ENCODE peak calls at places on chromosomes 4 and X, in seven cellular contexts. X, Y, S, M, N, Z and P are unnamed samples.
A peak's percentile ranks its signal among the peaks of the same experiment; 100 is the strongest.

GRCh38 chrX:9286234-9286633 is 178.6 kb upstream of the TBL1X start:
- DNase-seq in X (no peak), Y (no peak), S (no peak), M (no peak), N (no peak), Z (no peak), P (no peak)

GRCh38 chrX:100673397-100673953 is 29.5 kb downstream of the SRPX2 start:
- DNase-seq in X (peak; percentile 78), Y (no peak), S (no peak), M (no peak), N (peak; percentile 57), Z (peak; percentile 73), P (no peak)

GRCh38 chr4:56259595-56259994 is 127.7 kb downstream of the AASDH start:
- DNase-seq in X (no peak), Y (no peak), S (no peak), M (no peak), N (no peak), Z (no peak), P (no peak)

GRCh38 chr4:2786152-2786671 is 6.7 kb upstream of the SH3BP2 start:
- DNase-seq in X (no peak), Y (no peak), S (no peak), M (no peak), N (no peak), Z (no peak), P (no peak)

GRCh38 chr4:166658585-166658984 is 575.7 kb downstream of the SPOCK3 start:
- DNase-seq in X (no peak), Y (no peak), S (no peak), M (no peak), N (no peak), Z (no peak), P (no peak)

GRCh38 chrX:69097451-69098236 is 67.6 kb downstream of the PJA1 start:
- DNase-seq in X (no peak), Y (no peak), S (no peak), M (no peak), N (no peak), Z (no peak), P (no peak)

GRCh38 chrX:112746812-112747630 is 67.3 kb upstream of the LHFPL1 start:
- DNase-seq in X (peak; percentile 3), Y (no peak), S (no peak), M (no peak), N (peak; percentile 64), Z (no peak), P (no peak)

GRCh38 chr4:109735566-109736454 is 5.9 kb upstream of the PLA2G12A start:
- DNase-seq in X (peak; percentile 46), Y (no peak), S (no peak), M (no peak), N (no peak), Z (no peak), P (no peak)

GRCh38 chrX:119272882-119273806 is 37.1 kb downstream of the PGRMC1 start:
- DNase-seq in X (peak; percentile 51), Y (no peak), S (peak; percentile 56), M (no peak), N (peak; percentile 17), Z (peak; percentile 40), P (peak; percentile 89)

GRCh38 chr4:151484396-151485102 is 75.6 kb downstream of the FHIP1A start:
- DNase-seq in X (peak; percentile 66), Y (no peak), S (no peak), M (no peak), N (peak; percentile 69), Z (peak; percentile 91), P (peak; percentile 96)

GRCh38 chr4:154344686-154345085 is 146.9 kb downstream of the DCHS2 start:
- DNase-seq in X (no peak), Y (no peak), S (no peak), M (no peak), N (no peak), Z (no peak), P (peak; percentile 64)

GRCh38 chrX:111020283-111020682 is 75.7 kb upstream of the PAK3 start:
- DNase-seq in X (no peak), Y (no peak), S (no peak), M (no peak), N (no peak), Z (no peak), P (no peak)

GRCh38 chr4:137310156-137310555 is 222.1 kb downstream of the PCDH18 start:
- DNase-seq in X (peak; percentile 30), Y (no peak), S (no peak), M (no peak), N (no peak), Z (no peak), P (no peak)

GRCh38 chr4:140269369-140269768 is 104.1 kb upstream of the SCOC start:
- DNase-seq in X (no peak), Y (no peak), S (no peak), M (no peak), N (no peak), Z (no peak), P (no peak)

GRCh38 chr4:155603360-155603891 is 63.2 kb upstream of the GUCY1A1 start:
- DNase-seq in X (peak; percentile 13), Y (no peak), S (no peak), M (no peak), N (no peak), Z (no peak), P (no peak)

GRCh38 chr4:76689079-76689817 is 208.7 kb downstream of the SOWAHB start:
- DNase-seq in X (peak; percentile 42), Y (no peak), S (peak; percentile 48), M (peak; percentile 34), N (peak; percentile 47), Z (peak; percentile 39), P (peak; percentile 89)

GRCh38 chr4:52873191-52873590 is 11.1 kb downstream of the RASL11B start:
- DNase-seq in X (no peak), Y (no peak), S (no peak), M (no peak), N (no peak), Z (no peak), P (no peak)

GRCh38 chrX:9847071-9847470 is 60.8 kb downstream of the SHROOM2 start:
- DNase-seq in X (no peak), Y (no peak), S (no peak), M (no peak), N (peak; percentile 87), Z (peak; percentile 57), P (no peak)

GRCh38 chrX:102863735-102864134 is 73.3 kb upstream of the RAB40AL start:
- DNase-seq in X (peak; percentile 84), Y (peak; percentile 74), S (peak; percentile 83), M (peak; percentile 10), N (peak; percentile 78), Z (peak; percentile 77), P (peak; percentile 70)

GRCh38 chrX:142686653-142687283 is 339.0 kb upstream of the SPANXN4 start:
- DNase-seq in X (no peak), Y (no peak), S (no peak), M (no peak), N (no peak), Z (no peak), P (peak; percentile 0)

GRCh38 chrX:16310326-16310725 is 143.0 kb downstream of the MAGEB17 start:
- DNase-seq in X (no peak), Y (no peak), S (no peak), M (no peak), N (no peak), Z (no peak), P (no peak)

GRCh38 chr4:2412534-2412884 is 5.9 kb downstream of the ZFYVE28 start:
- DNase-seq in X (no peak), Y (no peak), S (no peak), M (no peak), N (no peak), Z (no peak), P (no peak)

GRCh38 chrX:63922221-63922620 is 137.2 kb upstream of the ARHGEF9 start:
- DNase-seq in X (no peak), Y (no peak), S (no peak), M (no peak), N (no peak), Z (peak; percentile 24), P (no peak)

GRCh38 chrX:68997911-68998310 is 167.3 kb downstream of the PJA1 start:
- DNase-seq in X (peak; percentile 89), Y (no peak), S (peak; percentile 48), M (no peak), N (no peak), Z (peak; percentile 73), P (no peak)

GRCh38 chr4:47692691-47693090 is 145.2 kb downstream of the CORIN start:
- DNase-seq in X (no peak), Y (no peak), S (no peak), M (no peak), N (no peak), Z (no peak), P (no peak)

GRCh38 chrX:22818061-22818460 is 181.7 kb upstream of the DDX53 start:
- DNase-seq in X (peak; percentile 15), Y (no peak), S (no peak), M (no peak), N (no peak), Z (peak; percentile 6), P (no peak)

GRCh38 chrX:1164322-1165288 is 47.8 kb downstream of the CRLF2 start:
- DNase-seq in X (no peak), Y (no peak), S (no peak), M (no peak), N (peak; percentile 3), Z (no peak), P (peak; percentile 44)

GRCh38 chr4:110533940-110534339 is 58.0 kb downstream of the ENPEP start:
- DNase-seq in X (peak; percentile 92), Y (no peak), S (no peak), M (no peak), N (peak; percentile 99), Z (peak; percentile 98), P (peak; percentile 32)

GRCh38 chrX:41236629-41237028 is 97.3 kb upstream of the DDX3X start:
- DNase-seq in X (no peak), Y (no peak), S (no peak), M (no peak), N (peak; percentile 19), Z (no peak), P (no peak)

GRCh38 chr4:173651651-173652282 is 121.7 kb upstream of the HAND2 start:
- DNase-seq in X (no peak), Y (no peak), S (no peak), M (no peak), N (no peak), Z (no peak), P (no peak)

GRCh38 chr4:109040441-109040840 is 262.0 kb downstream of the COL25A1 start:
- DNase-seq in X (no peak), Y (no peak), S (no peak), M (no peak), N (peak; percentile 30), Z (no peak), P (no peak)

GRCh38 chrX:348461-349117 is 30.0 kb upstream of the GTPBP6 start:
- DNase-seq in X (peak; percentile 39), Y (no peak), S (no peak), M (no peak), N (peak; percentile 52), Z (no peak), P (no peak)

GRCh38 chrX:1417921-1418875 is 26.3 kb upstream of the SLC25A6 start:
- DNase-seq in X (no peak), Y (no peak), S (no peak), M (no peak), N (no peak), Z (no peak), P (no peak)

GRCh38 chr4:34108456-34108855 is 2135.9 kb downstream of the ARAP2 start:
- DNase-seq in X (peak; percentile 57), Y (no peak), S (no peak), M (no peak), N (peak; percentile 58), Z (peak; percentile 78), P (no peak)

GRCh38 chr4:51831133-51831532 is 11.8 kb upstream of the DCUN1D4 start:
- DNase-seq in X (peak; percentile 72), Y (no peak), S (peak; percentile 53), M (no peak), N (peak; percentile 57), Z (peak; percentile 53), P (peak; percentile 83)

GRCh38 chrX:17456526-17456925 is 81.5 kb downstream of the NHS start:
- DNase-seq in X (no peak), Y (no peak), S (no peak), M (no peak), N (no peak), Z (no peak), P (no peak)

GRCh38 chrX:3518870-3519269 is 172.4 kb upstream of the MXRA5 start:
- DNase-seq in X (peak; percentile 83), Y (no peak), S (peak; percentile 17), M (no peak), N (peak; percentile 87), Z (peak; percentile 89), P (no peak)